ENCODE peak calls at places on chromosomes 5 and 9, in seven cellular contexts. P is astrocyte, O is neural progenitor cell, A is Karpas-422, L is OCI-LY7, M is H9, G is keratinocyte. K is an unnamed sample.

GRCh38 chr9:121367651-121368510 is 2.2 kb downstream of the STOM start:
- DNase-seq in P (no peak), O (peak), A (no peak), L (no peak), M (no peak), G (no peak), K (no peak)

GRCh38 chr5:59999056-59999455 is 105.5 kb upstream of the PDE4D start:
- DNase-seq in P (peak), O (peak), A (no peak), L (no peak), M (no peak), G (no peak), K (no peak)

GRCh38 chr5:84287964-84288363 is 96.7 kb downstream of the EDIL3 start:
- DNase-seq in P (peak), O (no peak), A (no peak), L (no peak), M (no peak), G (peak), K (peak)

GRCh38 chr5:36953043-36953442 is 76.5 kb downstream of the NIPBL start:
- DNase-seq in P (no peak), O (no peak), A (no peak), L (no peak), M (no peak), G (no peak), K (no peak)

GRCh38 chr5:102216559-102217157 is 79.4 kb downstream of the SLCO4C1 start:
- DNase-seq in P (no peak), O (no peak), A (no peak), L (no peak), M (no peak), G (no peak), K (no peak)

GRCh38 chr5:71873202-71873601 is 154.1 kb downstream of the CARTPT start:
- DNase-seq in P (no peak), O (no peak), A (no peak), L (no peak), M (no peak), G (peak), K (no peak)

GRCh38 chr5:44983006-44983405 is 174.3 kb downstream of the MRPS30 start:
- DNase-seq in P (no peak), O (peak), A (peak), L (peak), M (no peak), G (no peak), K (no peak)

GRCh38 chr5:81854485-81854884 is 103.6 kb upstream of the SSBP2 start:
- DNase-seq in P (no peak), O (no peak), A (no peak), L (no peak), M (no peak), G (no peak), K (peak)

GRCh38 chr5:76402880-76403712 is at the start of gene IQGAP2:
- DNase-seq in P (peak), O (peak), A (no peak), L (peak), M (peak), G (no peak), K (peak)

GRCh38 chr9:21450733-21451394 is 10.6 kb downstream of the IFNA1 start:
- DNase-seq in P (no peak), O (no peak), A (no peak), L (no peak), M (no peak), G (no peak), K (no peak)

GRCh38 chr5:80251636-80252035 is 4.2 kb downstream of the SERINC5 start:
- DNase-seq in P (no peak), O (no peak), A (no peak), L (no peak), M (no peak), G (peak), K (no peak)

GRCh38 chr5:167524941-167525485 is 766.4 kb upstream of the WWC1 start:
- DNase-seq in P (no peak), O (no peak), A (no peak), L (no peak), M (no peak), G (no peak), K (no peak)

GRCh38 chr5:170312666-170313065 is 15.1 kb upstream of the LCP2 start:
- DNase-seq in P (peak), O (no peak), A (peak), L (no peak), M (no peak), G (no peak), K (no peak)

GRCh38 chr9:3244963-3245653 is 280.7 kb downstream of the RFX3 start:
- DNase-seq in P (no peak), O (no peak), A (no peak), L (peak), M (no peak), G (no peak), K (no peak)

DNA sequence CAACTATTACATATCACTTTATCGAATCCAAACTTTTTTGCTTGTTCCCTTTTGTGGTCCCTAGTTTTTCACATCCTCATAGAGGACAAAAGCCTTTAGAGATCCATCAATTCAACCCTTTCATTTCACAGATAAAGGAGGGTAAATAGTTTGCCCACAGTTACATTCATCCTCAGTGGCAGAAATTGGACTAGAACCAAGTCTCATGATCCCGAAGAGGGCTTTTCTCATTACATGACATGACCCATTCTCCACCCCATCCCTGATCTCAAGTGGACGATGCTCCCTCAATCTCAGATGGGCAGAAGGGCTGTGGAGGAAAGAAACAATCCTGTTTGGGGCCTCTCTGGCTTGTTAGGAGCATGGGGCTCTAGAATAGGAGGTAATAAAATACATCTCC is 23.1 kb downstream of the TICAM2 start:
- DNase-seq in P (no peak), O (no peak), A (no peak), L (no peak), M (no peak), G (no peak), K (no peak)
- H3K4me2 ChIP-seq in P (peak), O (no peak), A (peak), L (no peak), M (no peak), G (no peak), K (no peak)

GRCh38 chr5:40937064-40937463 is 27.8 kb downstream of the C7 start:
- DNase-seq in P (no peak), O (no peak), A (no peak), L (no peak), M (no peak), G (no peak), K (no peak)
- H3K4me2 ChIP-seq in P (no peak), O (no peak), A (no peak), L (no peak), M (no peak), G (no peak), K (no peak)

DNA sequence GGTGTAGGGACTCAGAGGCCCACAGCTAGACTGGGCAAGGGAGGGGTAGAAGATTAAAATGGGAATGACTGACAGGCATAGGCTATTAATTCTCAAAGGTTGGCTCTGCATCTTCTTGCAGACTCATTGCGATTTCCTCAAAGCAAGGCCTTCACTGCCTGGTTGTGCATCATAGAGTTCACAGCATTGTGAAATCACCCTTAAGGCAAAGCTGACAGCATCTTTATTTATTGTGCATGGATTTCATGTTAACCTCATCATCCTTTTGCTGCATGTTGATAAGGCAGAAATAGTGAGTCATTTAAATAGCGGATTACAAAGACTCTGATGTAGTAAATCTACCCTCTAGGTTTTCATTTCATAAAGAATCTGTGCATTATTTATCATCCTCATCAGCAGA is 13.6 kb upstream of the PALM2AKAP2 start:
- DNase-seq in P (peak), O (no peak), A (no peak), L (no peak), M (no peak), G (peak), K (no peak)
- H3K4me2 ChIP-seq in P (no peak), O (no peak), A (no peak), L (no peak), M (no peak), G (no peak), K (no peak)

DNA sequence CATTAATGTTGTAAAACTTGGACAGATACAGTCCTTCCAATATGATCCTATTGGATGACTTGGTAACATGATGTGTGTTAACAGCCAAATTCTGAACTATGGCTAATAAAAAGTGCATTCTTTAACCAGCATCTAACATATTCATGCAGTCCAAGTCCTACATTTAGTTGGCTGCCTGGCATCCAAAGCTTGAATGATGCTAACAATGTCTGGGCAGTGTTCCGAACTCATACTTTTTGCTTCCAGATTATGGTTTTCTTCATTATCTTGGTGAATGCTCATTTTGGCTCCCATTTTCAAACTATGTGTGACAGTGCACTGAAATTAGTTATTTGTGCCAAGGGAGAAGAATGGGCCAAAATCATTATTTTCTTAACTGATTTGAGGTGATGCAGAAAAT is 2.8 kb downstream of the FAM174A start:
- DNase-seq in P (no peak), O (no peak), A (no peak), L (no peak), M (no peak), G (no peak), K (no peak)
- H3K4me2 ChIP-seq in P (peak), O (no peak), A (no peak), L (no peak), M (no peak), G (peak), K (peak)

GRCh38 chr5:54159153-54159836 is 151.1 kb downstream of the ARL15 start:
- DNase-seq in P (peak), O (peak), A (no peak), L (peak), M (no peak), G (no peak), K (no peak)
- H3K4me2 ChIP-seq in P (no peak), O (no peak), A (no peak), L (no peak), M (no peak), G (no peak), K (no peak)

GRCh38 chr5:138844812-138845513 is 30.2 kb downstream of the LRRTM2 start:
- DNase-seq in P (peak), O (no peak), A (no peak), L (no peak), M (no peak), G (peak), K (no peak)

GRCh38 chr5:138849439-138849838 is 25.7 kb downstream of the LRRTM2 start:
- DNase-seq in P (peak), O (no peak), A (no peak), L (no peak), M (no peak), G (no peak), K (no peak)

GRCh38 chr5:138853132-138853531 is 22.0 kb downstream of the LRRTM2 start:
- DNase-seq in P (no peak), O (no peak), A (no peak), L (no peak), M (no peak), G (no peak), K (no peak)

GRCh38 chr5:138849882-138850281 is 25.3 kb downstream of the LRRTM2 start:
- DNase-seq in P (no peak), O (no peak), A (no peak), L (no peak), M (no peak), G (no peak), K (no peak)

GRCh38 chr5:138850854-138851253 is 24.3 kb downstream of the LRRTM2 start:
- DNase-seq in P (no peak), O (no peak), A (no peak), L (no peak), M (no peak), G (no peak), K (no peak)
- H3K4me2 ChIP-seq in P (no peak), O (no peak), A (no peak), L (no peak), M (no peak), G (no peak), K (no peak)

GRCh38 chr5:95615164-95615467 is 4.8 kb upstream of the GPR150 start:
- DNase-seq in P (no peak), O (no peak), A (no peak), L (no peak), M (no peak), G (no peak), K (no peak)

GRCh38 chr5:95620030-95620869 is at the start of gene GPR150:
- DNase-seq in P (peak), O (peak), A (peak), L (no peak), M (peak), G (no peak), K (peak)

GRCh38 chr5:95619096-95619495 is 791 bp upstream of the GPR150 start:
- DNase-seq in P (peak), O (no peak), A (no peak), L (no peak), M (no peak), G (no peak), K (no peak)

GRCh38 chr5:95619518-95620029 is 313 bp upstream of the GPR150 start:
- DNase-seq in P (no peak), O (peak), A (no peak), L (no peak), M (no peak), G (no peak), K (no peak)

GRCh38 chr5:95617057-95617456 is 2.8 kb upstream of the GPR150 start:
- DNase-seq in P (peak), O (no peak), A (no peak), L (no peak), M (no peak), G (peak), K (no peak)
- H3K4me2 ChIP-seq in P (peak), O (no peak), A (no peak), L (no peak), M (no peak), G (peak), K (no peak)

GRCh38 chr9:37371565-37372464 is 50.7 kb upstream of the GRHPR start:
- DNase-seq in P (peak), O (no peak), A (peak), L (peak), M (no peak), G (no peak), K (no peak)
- H3K4me2 ChIP-seq in P (peak), O (no peak), A (peak), L (peak), M (no peak), G (no peak), K (peak)